ENCODE peak calls at places on chromosomes 4 and X, in six cellular contexts. One of them, this sample, is unnamed.

GRCh38 chrX:9656277-9656676 is 109.4 kb downstream of the GPR143 start:
- DNase-seq in prostate gland: no peak
- DNase-seq in colonic mucosa: no peak
- DNase-seq in HEK293T: no peak
- DNase-seq in iPS-NIHi11: no peak
- DNase-seq in H1: no peak
- DNase-seq in this sample: no peak

GRCh38 chrX:101493225-101493624 is 8.0 kb downstream of the ARMCX4 start:
- DNase-seq in prostate gland: no peak
- DNase-seq in colonic mucosa: no peak
- DNase-seq in HEK293T: no peak
- DNase-seq in iPS-NIHi11: no peak
- DNase-seq in H1: no peak
- DNase-seq in this sample: no peak

GRCh38 chr4:125358453-125358852 is 43.7 kb downstream of the FAT4 start:
- DNase-seq in prostate gland: no peak
- DNase-seq in colonic mucosa: no peak
- DNase-seq in HEK293T: no peak
- DNase-seq in iPS-NIHi11: no peak
- DNase-seq in H1: no peak
- DNase-seq in this sample: no peak

GRCh38 chr4:139209470-139210063 is 32.5 kb upstream of the ELF2 start:
- DNase-seq in prostate gland: no peak
- DNase-seq in colonic mucosa: no peak
- DNase-seq in HEK293T: no peak
- DNase-seq in iPS-NIHi11: no peak
- DNase-seq in H1: no peak
- DNase-seq in this sample: no peak

GRCh38 chr4:152045397-152045780 is 284.6 kb upstream of the GATB start:
- DNase-seq in prostate gland: no peak
- DNase-seq in colonic mucosa: no peak
- DNase-seq in HEK293T: no peak
- DNase-seq in iPS-NIHi11: no peak
- DNase-seq in H1: no peak
- DNase-seq in this sample: no peak

GRCh38 chr4:23930750-23931488 is 41.1 kb upstream of the PPARGC1A start:
- DNase-seq in prostate gland: peak
- DNase-seq in colonic mucosa: peak
- DNase-seq in HEK293T: peak
- DNase-seq in iPS-NIHi11: no peak
- DNase-seq in H1: no peak
- DNase-seq in this sample: peak

GRCh38 chr4:93199492-93199891 is 629.1 kb upstream of the ATOH1 start:
- DNase-seq in prostate gland: no peak
- DNase-seq in colonic mucosa: no peak
- DNase-seq in HEK293T: peak
- DNase-seq in iPS-NIHi11: peak
- DNase-seq in H1: no peak
- DNase-seq in this sample: peak

GRCh38 chr4:86960557-86960959 is 25.7 kb downstream of the AFF1 start:
- DNase-seq in prostate gland: no peak
- DNase-seq in colonic mucosa: no peak
- DNase-seq in HEK293T: no peak
- DNase-seq in iPS-NIHi11: no peak
- DNase-seq in H1: no peak
- DNase-seq in this sample: no peak

GRCh38 chr4:75724867-75725724 is 719 bp downstream of the USO1 start:
- DNase-seq in prostate gland: peak
- DNase-seq in colonic mucosa: peak
- DNase-seq in HEK293T: peak
- DNase-seq in iPS-NIHi11: peak
- DNase-seq in H1: peak
- DNase-seq in this sample: peak

GRCh38 chr4:39526810-39527295 is 386 bp downstream of the UGDH start:
- DNase-seq in prostate gland: no peak
- DNase-seq in colonic mucosa: no peak
- DNase-seq in HEK293T: no peak
- DNase-seq in iPS-NIHi11: peak
- DNase-seq in H1: no peak
- DNase-seq in this sample: no peak

GRCh38 chr4:123706961-123707360 is 310.4 kb downstream of the SPRY1 start:
- DNase-seq in prostate gland: no peak
- DNase-seq in colonic mucosa: no peak
- DNase-seq in HEK293T: no peak
- DNase-seq in iPS-NIHi11: peak
- DNase-seq in H1: no peak
- DNase-seq in this sample: no peak

GRCh38 chr4:1298461-1298860 is 8.8 kb downstream of the MAEA start:
- DNase-seq in prostate gland: no peak
- DNase-seq in colonic mucosa: no peak
- DNase-seq in HEK293T: no peak
- DNase-seq in iPS-NIHi11: no peak
- DNase-seq in H1: no peak
- DNase-seq in this sample: no peak

GRCh38 chrX:95974885-95975284 is 709.8 kb upstream of the DIAPH2 start:
- DNase-seq in prostate gland: no peak
- DNase-seq in colonic mucosa: no peak
- DNase-seq in HEK293T: no peak
- DNase-seq in iPS-NIHi11: no peak
- DNase-seq in H1: no peak
- DNase-seq in this sample: no peak

GRCh38 chrX:66994729-66995128 is 355.9 kb upstream of the EDA2R start:
- DNase-seq in prostate gland: no peak
- DNase-seq in colonic mucosa: no peak
- DNase-seq in HEK293T: no peak
- DNase-seq in iPS-NIHi11: no peak
- DNase-seq in H1: peak
- DNase-seq in this sample: no peak

GRCh38 chr4:33924239-33924638 is 2320.1 kb downstream of the ARAP2 start:
- DNase-seq in prostate gland: no peak
- DNase-seq in colonic mucosa: no peak
- DNase-seq in HEK293T: peak
- DNase-seq in iPS-NIHi11: peak
- DNase-seq in H1: no peak
- DNase-seq in this sample: no peak

GRCh38 chr4:89022426-89023128 is 34.4 kb downstream of the FAM13A start:
- DNase-seq in prostate gland: no peak
- DNase-seq in colonic mucosa: no peak
- DNase-seq in HEK293T: no peak
- DNase-seq in iPS-NIHi11: no peak
- DNase-seq in H1: no peak
- DNase-seq in this sample: no peak

GRCh38 chrX:40108084-40108958 is 10.6 kb upstream of the BCOR start:
- DNase-seq in prostate gland: peak
- DNase-seq in colonic mucosa: peak
- DNase-seq in HEK293T: peak
- DNase-seq in iPS-NIHi11: no peak
- DNase-seq in H1: peak
- DNase-seq in this sample: no peak

GRCh38 chr4:80365928-80366327 is 30.4 kb downstream of the CFAP299 start:
- DNase-seq in prostate gland: peak
- DNase-seq in colonic mucosa: peak
- DNase-seq in HEK293T: peak
- DNase-seq in iPS-NIHi11: peak
- DNase-seq in H1: peak
- DNase-seq in this sample: no peak

GRCh38 chr4:13524504-13525243 is 19.6 kb downstream of the NKX3-2 start:
- DNase-seq in prostate gland: no peak
- DNase-seq in colonic mucosa: no peak
- DNase-seq in HEK293T: no peak
- DNase-seq in iPS-NIHi11: no peak
- DNase-seq in H1: peak
- DNase-seq in this sample: no peak

GRCh38 chr4:8009097-8009496 is 69.4 kb upstream of the AFAP1 start:
- DNase-seq in prostate gland: no peak
- DNase-seq in colonic mucosa: no peak
- DNase-seq in HEK293T: no peak
- DNase-seq in iPS-NIHi11: no peak
- DNase-seq in H1: no peak
- DNase-seq in this sample: no peak